ENCODE peak calls at places on chromosomes 6 and 20, in nine cellular contexts. One of them, this sample, is unnamed.

GRCh38 chr20:37403107-37404033 is 57.4 kb downstream of the SRC start:
- DNase-seq in cardiac muscle cell: no peak
- DNase-seq in Kasumi-1: no peak
- DNase-seq in brain microvascular endothelial cell: no peak
- DNase-seq in neural crest cell: no peak
- DNase-seq in Daoy: no peak
- DNase-seq in astrocyte: no peak
- DNase-seq in endothelial cell: no peak
- DNase-seq in OCI-LY7: no peak
- DNase-seq in this sample: no peak

GRCh38 chr20:20410678-20411077 is 42.8 kb downstream of the INSM1 start:
- DNase-seq in Kasumi-1: no peak
- DNase-seq in brain microvascular endothelial cell: no peak
- DNase-seq in OCI-LY7: no peak
- DNase-seq in neural crest cell: peak
- DNase-seq in cardiac muscle cell: peak
- DNase-seq in Daoy: no peak
- DNase-seq in endothelial cell: peak
- DNase-seq in astrocyte: peak
- DNase-seq in this sample: no peak

GRCh38 chr20:62357681-62358080 is 9.4 kb downstream of the LAMA5 start:
- DNase-seq in neural crest cell: no peak
- DNase-seq in brain microvascular endothelial cell: no peak
- DNase-seq in Daoy: peak
- DNase-seq in astrocyte: no peak
- DNase-seq in OCI-LY7: no peak
- DNase-seq in Kasumi-1: no peak
- DNase-seq in cardiac muscle cell: no peak
- DNase-seq in endothelial cell: no peak
- DNase-seq in this sample: no peak

GRCh38 chr6:70843328-70843918 is 113.4 kb downstream of the B3GAT2 start:
- DNase-seq in Daoy: no peak
- DNase-seq in OCI-LY7: peak
- DNase-seq in cardiac muscle cell: no peak
- DNase-seq in Kasumi-1: no peak
- DNase-seq in neural crest cell: no peak
- DNase-seq in endothelial cell: no peak
- DNase-seq in brain microvascular endothelial cell: no peak
- DNase-seq in astrocyte: no peak
- DNase-seq in this sample: no peak

GRCh38 chr20:56380375-56380774 is 11.6 kb downstream of the AURKA start:
- DNase-seq in cardiac muscle cell: peak
- DNase-seq in brain microvascular endothelial cell: peak
- DNase-seq in astrocyte: peak
- DNase-seq in OCI-LY7: no peak
- DNase-seq in Daoy: no peak
- DNase-seq in neural crest cell: no peak
- DNase-seq in endothelial cell: no peak
- DNase-seq in Kasumi-1: no peak
- DNase-seq in this sample: no peak

GRCh38 chr6:18262812-18263560 is 1.3 kb downstream of the DEK start:
- DNase-seq in endothelial cell: no peak
- DNase-seq in astrocyte: no peak
- DNase-seq in neural crest cell: no peak
- DNase-seq in Daoy: peak
- DNase-seq in brain microvascular endothelial cell: no peak
- DNase-seq in Kasumi-1: peak
- DNase-seq in cardiac muscle cell: peak
- DNase-seq in OCI-LY7: peak
- DNase-seq in this sample: peak

GRCh38 chr6:153140299-153140698 is 9.2 kb upstream of the RGS17 start:
- DNase-seq in brain microvascular endothelial cell: no peak
- DNase-seq in Kasumi-1: no peak
- DNase-seq in cardiac muscle cell: no peak
- DNase-seq in astrocyte: no peak
- DNase-seq in endothelial cell: no peak
- DNase-seq in OCI-LY7: no peak
- DNase-seq in neural crest cell: no peak
- DNase-seq in Daoy: no peak
- DNase-seq in this sample: no peak

GRCh38 chr20:5400164-5400762 is 83.5 kb upstream of the PROKR2 start:
- DNase-seq in brain microvascular endothelial cell: peak
- DNase-seq in endothelial cell: peak
- DNase-seq in Kasumi-1: peak
- DNase-seq in cardiac muscle cell: peak
- DNase-seq in astrocyte: peak
- DNase-seq in Daoy: no peak
- DNase-seq in neural crest cell: peak
- DNase-seq in OCI-LY7: peak
- DNase-seq in this sample: peak

GRCh38 chr20:54920491-54920890 is 445.1 kb downstream of the DOK5 start:
- DNase-seq in neural crest cell: no peak
- DNase-seq in Daoy: no peak
- DNase-seq in astrocyte: no peak
- DNase-seq in brain microvascular endothelial cell: no peak
- DNase-seq in OCI-LY7: no peak
- DNase-seq in cardiac muscle cell: no peak
- DNase-seq in Kasumi-1: no peak
- DNase-seq in endothelial cell: no peak
- DNase-seq in this sample: no peak

GRCh38 chr6:125166711-125167110 is 13.1 kb downstream of the TPD52L1 start:
- DNase-seq in Daoy: no peak
- DNase-seq in neural crest cell: no peak
- DNase-seq in astrocyte: no peak
- DNase-seq in brain microvascular endothelial cell: no peak
- DNase-seq in OCI-LY7: no peak
- DNase-seq in cardiac muscle cell: no peak
- DNase-seq in Kasumi-1: no peak
- DNase-seq in endothelial cell: no peak
- DNase-seq in this sample: no peak

GRCh38 chr20:53294804-53295203 is 298.8 kb downstream of the ZNF217 start:
- DNase-seq in brain microvascular endothelial cell: no peak
- DNase-seq in astrocyte: peak
- DNase-seq in Daoy: no peak
- DNase-seq in neural crest cell: no peak
- DNase-seq in endothelial cell: no peak
- DNase-seq in Kasumi-1: no peak
- DNase-seq in cardiac muscle cell: no peak
- DNase-seq in OCI-LY7: no peak
- DNase-seq in this sample: no peak

GRCh38 chr6:45351667-45352066 is 23.5 kb downstream of the RUNX2 start:
- DNase-seq in neural crest cell: no peak
- DNase-seq in cardiac muscle cell: no peak
- DNase-seq in astrocyte: no peak
- DNase-seq in endothelial cell: no peak
- DNase-seq in brain microvascular endothelial cell: no peak
- DNase-seq in Daoy: no peak
- DNase-seq in OCI-LY7: no peak
- DNase-seq in Kasumi-1: no peak
- DNase-seq in this sample: no peak

GRCh38 chr20:25457886-25458680 is 50.6 kb downstream of the GINS1 start:
- DNase-seq in astrocyte: no peak
- DNase-seq in neural crest cell: no peak
- DNase-seq in brain microvascular endothelial cell: no peak
- DNase-seq in OCI-LY7: no peak
- DNase-seq in endothelial cell: no peak
- DNase-seq in Daoy: no peak
- DNase-seq in cardiac muscle cell: no peak
- DNase-seq in Kasumi-1: no peak
- DNase-seq in this sample: no peak

GRCh38 chr6:69835414-69836179 is 30.8 kb upstream of the COL19A1 start:
- DNase-seq in cardiac muscle cell: peak
- DNase-seq in neural crest cell: no peak
- DNase-seq in endothelial cell: peak
- DNase-seq in Daoy: peak
- DNase-seq in brain microvascular endothelial cell: peak
- DNase-seq in Kasumi-1: peak
- DNase-seq in OCI-LY7: peak
- DNase-seq in astrocyte: peak
- DNase-seq in this sample: peak

GRCh38 chr6:146292506-146292905 is 251.1 kb upstream of the RAB32 start:
- DNase-seq in Kasumi-1: no peak
- DNase-seq in OCI-LY7: no peak
- DNase-seq in neural crest cell: no peak
- DNase-seq in brain microvascular endothelial cell: no peak
- DNase-seq in Daoy: no peak
- DNase-seq in endothelial cell: no peak
- DNase-seq in astrocyte: peak
- DNase-seq in cardiac muscle cell: no peak
- DNase-seq in this sample: no peak

GRCh38 chr20:11210611-11211010 is 536.8 kb upstream of the JAG1 start:
- DNase-seq in cardiac muscle cell: no peak
- DNase-seq in OCI-LY7: no peak
- DNase-seq in astrocyte: peak
- DNase-seq in Daoy: no peak
- DNase-seq in neural crest cell: no peak
- DNase-seq in endothelial cell: no peak
- DNase-seq in brain microvascular endothelial cell: no peak
- DNase-seq in Kasumi-1: no peak
- DNase-seq in this sample: no peak

GRCh38 chr6:139029470-139030210 is 1.1 kb downstream of the ABRACL start:
- DNase-seq in Daoy: peak
- DNase-seq in neural crest cell: peak
- DNase-seq in cardiac muscle cell: peak
- DNase-seq in Kasumi-1: peak
- DNase-seq in brain microvascular endothelial cell: peak
- DNase-seq in astrocyte: peak
- DNase-seq in OCI-LY7: peak
- DNase-seq in endothelial cell: peak
- DNase-seq in this sample: peak

GRCh38 chr6:40286027-40286426 is 301.1 kb downstream of the LRFN2 start:
- DNase-seq in endothelial cell: no peak
- DNase-seq in Daoy: no peak
- DNase-seq in cardiac muscle cell: no peak
- DNase-seq in astrocyte: no peak
- DNase-seq in neural crest cell: no peak
- DNase-seq in OCI-LY7: no peak
- DNase-seq in Kasumi-1: no peak
- DNase-seq in brain microvascular endothelial cell: no peak
- DNase-seq in this sample: no peak

GRCh38 chr20:57680934-57681914 is 28.6 kb downstream of the PMEPA1 start:
- DNase-seq in astrocyte: no peak
- DNase-seq in Daoy: no peak
- DNase-seq in endothelial cell: no peak
- DNase-seq in brain microvascular endothelial cell: no peak
- DNase-seq in OCI-LY7: peak
- DNase-seq in Kasumi-1: no peak
- DNase-seq in cardiac muscle cell: no peak
- DNase-seq in neural crest cell: no peak
- DNase-seq in this sample: no peak